ENCODE peak calls at places on chromosomes 7 and 10, in four cellular contexts. One of them, this sample, is unnamed.

GRCh38 chr7:56375173-56375572 is 259.0 kb upstream of the NUPR2 start:
- DNase-seq in globus pallidus: no peak
- DNase-seq in T-helper 17 cell: no peak
- DNase-seq in BJ: no peak
- DNase-seq in this sample: no peak

GRCh38 chr7:46606771-46607170 is 685.7 kb upstream of the IGFBP3 start:
- DNase-seq in globus pallidus: no peak
- DNase-seq in T-helper 17 cell: no peak
- DNase-seq in BJ: no peak
- DNase-seq in this sample: no peak

GRCh38 chr7:151432658-151433521 is 7.1 kb downstream of the CRYGN start:
- DNase-seq in globus pallidus: no peak
- DNase-seq in T-helper 17 cell: no peak
- DNase-seq in BJ: no peak
- DNase-seq in this sample: no peak

GRCh38 chr7:30976381-30976780 is 12.6 kb downstream of the GHRHR start:
- DNase-seq in globus pallidus: no peak
- DNase-seq in T-helper 17 cell: no peak
- DNase-seq in BJ: no peak
- DNase-seq in this sample: no peak

GRCh38 chr10:71295641-71296040 is 23.4 kb upstream of the SLC29A3 start:
- DNase-seq in globus pallidus: no peak
- DNase-seq in T-helper 17 cell: no peak
- DNase-seq in BJ: no peak
- DNase-seq in this sample: no peak

GRCh38 chr10:124279298-124279697 is 139.4 kb downstream of the OAT start:
- DNase-seq in globus pallidus: no peak
- DNase-seq in T-helper 17 cell: no peak
- DNase-seq in BJ: no peak
- DNase-seq in this sample: no peak

GRCh38 chr10:130022501-130023299 is 58.6 kb upstream of the EBF3 start:
- DNase-seq in globus pallidus: no peak
- DNase-seq in T-helper 17 cell: no peak
- DNase-seq in BJ: peak
- DNase-seq in this sample: no peak

GRCh38 chr10:69844698-69845097 is 43.0 kb downstream of the COL13A1 start:
- DNase-seq in globus pallidus: no peak
- DNase-seq in T-helper 17 cell: no peak
- DNase-seq in BJ: no peak
- DNase-seq in this sample: no peak

GRCh38 chr7:1607001-1607400 is 37.2 kb upstream of the PSMG3 start:
- DNase-seq in globus pallidus: no peak
- DNase-seq in T-helper 17 cell: no peak
- DNase-seq in BJ: no peak
- DNase-seq in this sample: no peak

GRCh38 chr7:53740971-53741370 is 705.5 kb downstream of the POM121L12 start:
- DNase-seq in globus pallidus: no peak
- DNase-seq in T-helper 17 cell: no peak
- DNase-seq in BJ: no peak
- DNase-seq in this sample: no peak

GRCh38 chr7:105637755-105638154 is 56.5 kb upstream of the EFCAB10 start:
- DNase-seq in globus pallidus: no peak
- DNase-seq in T-helper 17 cell: no peak
- DNase-seq in BJ: no peak
- DNase-seq in this sample: no peak

GRCh38 chr7:157875230-157876179 is 538.7 kb downstream of the DNAJB6 start:
- DNase-seq in globus pallidus: no peak
- DNase-seq in T-helper 17 cell: peak
- DNase-seq in BJ: no peak
- DNase-seq in this sample: peak